ENCODE peak calls at places on chromosomes 7 and 10, in seven cellular contexts. J is thyroid gland, S is colonic mucosa, V is heart left ventricle, C is heart right ventricle, D is lower lobe of right lung, U is GM23248. E is an unnamed sample.

GRCh38 chr10:5518143-5518542 is 6.6 kb upstream of the CALML3 start:
- DNase-seq in J (no peak), C (no peak), D (no peak), S (peak; percentile 69), V (no peak), U (no peak), E (no peak)

GRCh38 chr10:129531195-129531968 is 64.3 kb downstream of the MGMT start:
- DNase-seq in J (no peak), U (peak; percentile 71), V (no peak), S (no peak), C (no peak), D (no peak), E (no peak)

GRCh38 chr7:66739953-66740301 is 606 bp upstream of the RABGEF1 start:
- DNase-seq in J (no peak), V (no peak), S (no peak), D (no peak), U (peak; percentile 32), C (no peak), E (no peak)

GRCh38 chr10:68564712-68565111 is 4.6 kb downstream of the TET1 start:
- DNase-seq in D (no peak), V (no peak), J (peak; percentile 56), S (no peak), C (no peak), U (no peak), E (no peak)

GRCh38 chr7:78765985-78766729 is 687.3 kb downstream of the MAGI2 start:
- DNase-seq in J (no peak), S (no peak), V (no peak), U (peak; percentile 52), C (no peak), D (no peak), E (no peak)

GRCh38 chr7:3043544-3044395 is at the start of gene CARD11:
- DNase-seq in C (no peak), U (no peak), V (no peak), D (no peak), J (no peak), S (peak; percentile 22), E (no peak)

GRCh38 chr10:62636825-62637248 is 167.7 kb upstream of the ADO start:
- DNase-seq in S (no peak), D (no peak), V (no peak), U (no peak), J (no peak), C (no peak), E (no peak)

GRCh38 chr10:97713351-97713827 is at the start of gene MARVELD1:
- DNase-seq in J (peak; percentile 39), S (peak; percentile 79), D (peak; percentile 72), V (peak; percentile 86), C (peak; percentile 81), U (peak; percentile 79), E (peak; percentile 80)

GRCh38 chr10:25890995-25891394 is 43.0 kb upstream of the MYO3A start:
- DNase-seq in V (no peak), U (no peak), D (no peak), C (no peak), S (no peak), J (no peak), E (no peak)

GRCh38 chr10:23095404-23095965 is at the start of gene MSRB2:
- DNase-seq in V (peak; percentile 95), J (peak; percentile 94), S (peak; percentile 96), C (peak; percentile 96), D (peak; percentile 94), U (peak; percentile 96), E (peak; percentile 88)

GRCh38 chr10:21336476-21337170 is 188.9 kb downstream of the SKIDA1 start:
- DNase-seq in S (no peak), J (peak; percentile 84), D (no peak), C (peak; percentile 65), U (peak; percentile 95), V (peak; percentile 65), E (no peak)

GRCh38 chr7:22427855-22428254 is 70.9 kb upstream of the RAPGEF5 start:
- DNase-seq in V (no peak), S (no peak), C (no peak), U (no peak), J (no peak), D (no peak), E (no peak)

GRCh38 chr7:126569402-126569801 is 683.3 kb downstream of the GRM8 start:
- DNase-seq in V (no peak), U (no peak), C (no peak), J (no peak), D (no peak), S (no peak), E (no peak)

GRCh38 chr7:18192228-18192627 is 164.6 kb upstream of the PRPS1L1 start:
- DNase-seq in U (no peak), V (no peak), J (no peak), C (no peak), S (no peak), D (no peak), E (no peak)

GRCh38 chr10:28818645-28819036 is 141.3 kb downstream of the BAMBI start:
- DNase-seq in S (no peak), D (no peak), C (no peak), J (no peak), V (no peak), U (no peak), E (no peak)

GRCh38 chr10:11776080-11776479 is 33.9 kb downstream of the ECHDC3 start:
- DNase-seq in V (no peak), J (no peak), S (no peak), U (no peak), D (no peak), C (no peak), E (no peak)

GRCh38 chr7:24138366-24138765 is 145.6 kb upstream of the NPY start:
- DNase-seq in J (no peak), U (no peak), V (no peak), D (no peak), C (no peak), S (no peak), E (no peak)

GRCh38 chr7:150398108-150398964 is 19.2 kb downstream of the ZNF775 start:
- DNase-seq in S (no peak), V (peak; percentile 48), C (no peak), J (no peak), U (no peak), D (no peak), E (peak; percentile 3)

GRCh38 chr7:22728416-22729029 is 1.5 kb downstream of the IL6 start:
- DNase-seq in C (no peak), D (no peak), V (no peak), S (no peak), U (peak; percentile 81), J (peak; percentile 54), E (no peak)

GRCh38 chr10:129704786-129705525 is 237.9 kb downstream of the MGMT start:
- DNase-seq in C (no peak), U (peak; percentile 54), V (peak; percentile 27), D (no peak), J (no peak), S (no peak), E (no peak)

GRCh38 chr10:80077869-80078447 is 507 bp upstream of the TMEM254 start:
- DNase-seq in J (no peak), C (no peak), S (no peak), D (no peak), V (no peak), U (no peak), E (no peak)

GRCh38 chr10:34815174-34816066 is at the start of gene PARD3:
- DNase-seq in U (peak; percentile 74), S (peak; percentile 69), D (peak; percentile 73), V (peak; percentile 83), C (peak; percentile 58), J (peak; percentile 71), E (peak; percentile 67)

GRCh38 chr10:11782793-11783557 is 40.2 kb upstream of the PROSER2 start:
- DNase-seq in V (no peak), J (no peak), C (no peak), D (no peak), S (no peak), U (peak; percentile 61), E (no peak)

GRCh38 chr7:14510268-14510667 is 392.3 kb downstream of the DGKB start:
- DNase-seq in D (no peak), C (no peak), V (no peak), J (no peak), U (no peak), S (no peak), E (no peak)
- H3K36me3 ChIP-seq in D (no peaks in the 10 kb centered on the region), C (no peaks in the 10 kb centered on the region), V (no peaks in the 10 kb centered on the region), J (no peaks in the 10 kb centered on the region), U (no peaks in the 10 kb centered on the region), S (no peaks in the 10 kb centered on the region), E (no peaks in the 10 kb centered on the region)

GRCh38 chr10:1007583-1007982 is 18.1 kb downstream of the IDI2 start:
- DNase-seq in D (no peak), C (no peak), U (no peak), V (no peak), J (no peak), S (no peak), E (no peak)
- H3K36me3 ChIP-seq in D (peaks cover 99% of the 10 kb centered on the region), C (peaks cover 97% of the 10 kb centered on the region), U (peaks cover 67% of the 10 kb centered on the region), V (peaks cover 55% of the 10 kb centered on the region), J (peaks cover 87% of the 10 kb centered on the region), S (peaks cover 19% of the 10 kb centered on the region), E (peaks cover 18% of the 10 kb centered on the region)

GRCh38 chr7:128091106-128091505 is 59.9 kb upstream of the LRRC4 start:
- DNase-seq in C (no peak), S (no peak), V (no peak), D (no peak), J (no peak), U (peak; percentile 41), E (no peak)
- H3K36me3 ChIP-seq in C (peaks cover 62% of the 10 kb centered on the region), S (no peaks in the 10 kb centered on the region), V (peaks cover 8% of the 10 kb centered on the region), D (peaks cover 90% of the 10 kb centered on the region), J (peaks cover 46% of the 10 kb centered on the region), U (peaks cover 2% of the 10 kb centered on the region), E (peaks cover 38% of the 10 kb centered on the region)

DNA sequence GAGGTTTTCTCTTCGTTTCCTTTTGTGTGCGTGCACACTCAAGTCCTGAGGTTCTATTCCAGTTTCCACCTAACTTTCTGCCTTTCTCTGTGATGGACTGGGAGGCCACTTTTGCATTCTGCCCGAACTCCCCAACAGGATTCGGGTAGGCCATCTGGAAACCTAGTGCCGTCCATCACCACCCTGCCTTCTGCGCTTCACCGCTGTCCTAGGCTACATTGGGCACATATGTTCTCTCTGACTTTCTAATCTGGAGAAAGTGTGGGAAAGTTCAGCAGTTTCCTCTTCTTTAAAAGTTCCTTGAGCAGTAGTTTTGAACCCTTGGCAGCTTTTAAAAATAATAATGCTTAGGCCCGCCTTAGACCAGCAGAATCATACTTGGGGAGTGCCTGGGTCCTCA is 46.8 kb downstream of the SHH start:
- DNase-seq in U (no peak), J (no peak), V (no peak), D (no peak), S (no peak), C (no peak), E (no peak)
- H3K36me3 ChIP-seq in U (peaks cover 26% of the 10 kb centered on the region), J (peaks cover 44% of the 10 kb centered on the region), V (peaks cover 19% of the 10 kb centered on the region), D (peaks cover 68% of the 10 kb centered on the region), S (peaks cover 19% of the 10 kb centered on the region), C (peaks cover 61% of the 10 kb centered on the region), E (peaks cover 63% of the 10 kb centered on the region)

GRCh38 chr7:100101016-100101862 is at the start of the genes AP4M1 and MCM7:
- DNase-seq in D (peak; percentile 99), V (peak; percentile 99), U (peak; percentile 99), C (peak; percentile 99), J (peak; percentile 99), S (peak; percentile 99), E (peak; percentile 99)

GRCh38 chr7:100102950-100103840 is 1.8 kb downstream of the AP4M1 start:
- DNase-seq in U (no peak), J (no peak), C (no peak), D (no peak), V (no peak), S (no peak), E (no peak)

GRCh38 chr7:100099452-100099851 is 1.7 kb downstream of the MCM7 start:
- DNase-seq in S (no peak), C (no peak), U (no peak), D (no peak), J (no peak), V (no peak), E (no peak)

GRCh38 chr7:100098913-100099312 is 2.3 kb downstream of the MCM7 start:
- DNase-seq in D (no peak), U (no peak), J (no peak), S (no peak), C (no peak), V (no peak), E (no peak)

GRCh38 chr7:100100420-100101015 is 679 bp downstream of the MCM7 start:
- DNase-seq in C (peak; percentile 95), S (peak; percentile 91), U (peak; percentile 98), D (peak; percentile 93), V (peak; percentile 96), J (peak; percentile 94), E (peak; percentile 93)
- H3K36me3 ChIP-seq in C (peaks cover 64% of the 10 kb centered on the region), S (peaks cover 18% of the 10 kb centered on the region), U (peaks cover 31% of the 10 kb centered on the region), D (peaks cover 68% of the 10 kb centered on the region), V (peaks cover 24% of the 10 kb centered on the region), J (peaks cover 45% of the 10 kb centered on the region), E (peaks cover 84% of the 10 kb centered on the region)